ENCODE peak calls at places on chromosome 17, in eight cellular contexts. One of them, this sample, is unnamed.

GRCh38 chr17:52145496-52145895 is 13.0 kb downstream of the CA10 start:
- DNase-seq in heart right ventricle: no peak
- DNase-seq in astrocyte of the spinal cord: peak; percentile 62
- DNase-seq in head of caudate nucleus: no peak
- DNase-seq in activated CD4-positive, alpha-beta T cell treated with anti-CD3 and anti-CD28 coated beads for 48 hours: no peak
- DNase-seq in dorsolateral prefrontal cortex: no peak
- DNase-seq in WTC11: no peak
- DNase-seq in cerebellar cortex: no peak
- DNase-seq in this sample: peak; percentile 74

GRCh38 chr17:32157225-32157624 is 14.9 kb downstream of the RHOT1 start:
- DNase-seq in heart right ventricle: no peak
- DNase-seq in astrocyte of the spinal cord: peak; percentile 40
- DNase-seq in head of caudate nucleus: no peak
- DNase-seq in activated CD4-positive, alpha-beta T cell treated with anti-CD3 and anti-CD28 coated beads for 48 hours: no peak
- DNase-seq in dorsolateral prefrontal cortex: no peak
- DNase-seq in WTC11: no peak
- DNase-seq in cerebellar cortex: no peak
- DNase-seq in this sample: no peak

GRCh38 chr17:32536736-32537646 is 50.2 kb downstream of the CDK5R1 start:
- DNase-seq in heart right ventricle: no peak
- DNase-seq in astrocyte of the spinal cord: peak; percentile 46
- DNase-seq in head of caudate nucleus: no peak
- DNase-seq in activated CD4-positive, alpha-beta T cell treated with anti-CD3 and anti-CD28 coated beads for 48 hours: no peak
- DNase-seq in dorsolateral prefrontal cortex: no peak
- DNase-seq in WTC11: no peak
- DNase-seq in cerebellar cortex: no peak
- DNase-seq in this sample: peak; percentile 64

GRCh38 chr17:40562841-40563370 is 2.4 kb downstream of the CCR7 start:
- DNase-seq in heart right ventricle: no peak
- DNase-seq in astrocyte of the spinal cord: no peak
- DNase-seq in head of caudate nucleus: no peak
- DNase-seq in activated CD4-positive, alpha-beta T cell treated with anti-CD3 and anti-CD28 coated beads for 48 hours: no peak
- DNase-seq in dorsolateral prefrontal cortex: no peak
- DNase-seq in WTC11: no peak
- DNase-seq in cerebellar cortex: no peak
- DNase-seq in this sample: no peak

GRCh38 chr17:50934672-50935200 is 68.6 kb upstream of the TOB1 start:
- DNase-seq in heart right ventricle: no peak
- DNase-seq in astrocyte of the spinal cord: no peak
- DNase-seq in head of caudate nucleus: no peak
- DNase-seq in activated CD4-positive, alpha-beta T cell treated with anti-CD3 and anti-CD28 coated beads for 48 hours: no peak
- DNase-seq in dorsolateral prefrontal cortex: no peak
- DNase-seq in WTC11: no peak
- DNase-seq in cerebellar cortex: no peak
- DNase-seq in this sample: no peak

GRCh38 chr17:15973834-15974233 is 25.7 kb downstream of the ZSWIM7 start:
- DNase-seq in heart right ventricle: no peak
- DNase-seq in astrocyte of the spinal cord: no peak
- DNase-seq in head of caudate nucleus: no peak
- DNase-seq in activated CD4-positive, alpha-beta T cell treated with anti-CD3 and anti-CD28 coated beads for 48 hours: no peak
- DNase-seq in dorsolateral prefrontal cortex: no peak
- DNase-seq in WTC11: no peak
- DNase-seq in cerebellar cortex: no peak
- DNase-seq in this sample: no peak

GRCh38 chr17:671076-671762 is 43.4 kb downstream of the VPS53 start:
- DNase-seq in heart right ventricle: no peak
- DNase-seq in astrocyte of the spinal cord: no peak
- DNase-seq in head of caudate nucleus: no peak
- DNase-seq in activated CD4-positive, alpha-beta T cell treated with anti-CD3 and anti-CD28 coated beads for 48 hours: no peak
- DNase-seq in dorsolateral prefrontal cortex: no peak
- DNase-seq in WTC11: no peak
- DNase-seq in cerebellar cortex: no peak
- DNase-seq in this sample: no peak

GRCh38 chr17:7438050-7438614 is 1.2 kb upstream of the FGF11 start:
- DNase-seq in heart right ventricle: peak; percentile 74
- DNase-seq in astrocyte of the spinal cord: no peak
- DNase-seq in head of caudate nucleus: peak; percentile 71
- DNase-seq in activated CD4-positive, alpha-beta T cell treated with anti-CD3 and anti-CD28 coated beads for 48 hours: peak; percentile 76
- DNase-seq in dorsolateral prefrontal cortex: no peak
- DNase-seq in WTC11: peak; percentile 89
- DNase-seq in cerebellar cortex: peak; percentile 52
- DNase-seq in this sample: no peak

GRCh38 chr17:40168262-40168832 is 8.9 kb upstream of the RAPGEFL1 start:
- DNase-seq in heart right ventricle: peak; percentile 32
- DNase-seq in astrocyte of the spinal cord: peak; percentile 65
- DNase-seq in head of caudate nucleus: no peak
- DNase-seq in activated CD4-positive, alpha-beta T cell treated with anti-CD3 and anti-CD28 coated beads for 48 hours: peak; percentile 38
- DNase-seq in dorsolateral prefrontal cortex: no peak
- DNase-seq in WTC11: no peak
- DNase-seq in cerebellar cortex: peak; percentile 85
- DNase-seq in this sample: peak; percentile 60

GRCh38 chr17:74351552-74352210 is 10.0 kb downstream of the BTBD17 start:
- DNase-seq in heart right ventricle: no peak
- DNase-seq in astrocyte of the spinal cord: no peak
- DNase-seq in head of caudate nucleus: no peak
- DNase-seq in activated CD4-positive, alpha-beta T cell treated with anti-CD3 and anti-CD28 coated beads for 48 hours: peak; percentile 41
- DNase-seq in dorsolateral prefrontal cortex: no peak
- DNase-seq in WTC11: peak; percentile 66
- DNase-seq in cerebellar cortex: no peak
- DNase-seq in this sample: no peak

GRCh38 chr17:77475012-77475976 is 334.5 kb downstream of the SEC14L1 start:
- DNase-seq in heart right ventricle: no peak
- DNase-seq in astrocyte of the spinal cord: peak; percentile 95
- DNase-seq in head of caudate nucleus: no peak
- DNase-seq in activated CD4-positive, alpha-beta T cell treated with anti-CD3 and anti-CD28 coated beads for 48 hours: peak; percentile 81
- DNase-seq in dorsolateral prefrontal cortex: no peak
- DNase-seq in WTC11: no peak
- DNase-seq in cerebellar cortex: no peak
- DNase-seq in this sample: peak; percentile 53

GRCh38 chr17:76630151-76630550 is 13.4 kb downstream of the ST6GALNAC1 start:
- DNase-seq in heart right ventricle: no peak
- DNase-seq in astrocyte of the spinal cord: no peak
- DNase-seq in head of caudate nucleus: no peak
- DNase-seq in activated CD4-positive, alpha-beta T cell treated with anti-CD3 and anti-CD28 coated beads for 48 hours: no peak
- DNase-seq in dorsolateral prefrontal cortex: no peak
- DNase-seq in WTC11: peak; percentile 27
- DNase-seq in cerebellar cortex: no peak
- DNase-seq in this sample: no peak

GRCh38 chr17:64152428-64153125 is 22.6 kb upstream of the ERN1 start:
- DNase-seq in heart right ventricle: peak; percentile 43
- DNase-seq in astrocyte of the spinal cord: no peak
- DNase-seq in head of caudate nucleus: no peak
- DNase-seq in activated CD4-positive, alpha-beta T cell treated with anti-CD3 and anti-CD28 coated beads for 48 hours: no peak
- DNase-seq in dorsolateral prefrontal cortex: no peak
- DNase-seq in WTC11: no peak
- DNase-seq in cerebellar cortex: no peak
- DNase-seq in this sample: no peak

GRCh38 chr17:27319536-27320221 is 25.8 kb downstream of the WSB1 start:
- DNase-seq in heart right ventricle: peak; percentile 82
- DNase-seq in astrocyte of the spinal cord: peak; percentile 64
- DNase-seq in head of caudate nucleus: peak; percentile 44
- DNase-seq in activated CD4-positive, alpha-beta T cell treated with anti-CD3 and anti-CD28 coated beads for 48 hours: no peak
- DNase-seq in dorsolateral prefrontal cortex: peak; percentile 40
- DNase-seq in WTC11: no peak
- DNase-seq in cerebellar cortex: peak; percentile 89
- DNase-seq in this sample: no peak

GRCh38 chr17:51275381-51275780 is 15.0 kb downstream of the UTP18 start:
- DNase-seq in heart right ventricle: no peak
- DNase-seq in astrocyte of the spinal cord: peak; percentile 65
- DNase-seq in head of caudate nucleus: no peak
- DNase-seq in activated CD4-positive, alpha-beta T cell treated with anti-CD3 and anti-CD28 coated beads for 48 hours: no peak
- DNase-seq in dorsolateral prefrontal cortex: no peak
- DNase-seq in WTC11: no peak
- DNase-seq in cerebellar cortex: no peak
- DNase-seq in this sample: no peak

GRCh38 chr17:17001874-17002520 is 30.1 kb upstream of the TNFRSF13B start:
- DNase-seq in heart right ventricle: peak; percentile 70
- DNase-seq in astrocyte of the spinal cord: peak; percentile 60
- DNase-seq in head of caudate nucleus: peak; percentile 79
- DNase-seq in activated CD4-positive, alpha-beta T cell treated with anti-CD3 and anti-CD28 coated beads for 48 hours: peak; percentile 86
- DNase-seq in dorsolateral prefrontal cortex: peak; percentile 78
- DNase-seq in WTC11: peak; percentile 88
- DNase-seq in cerebellar cortex: peak; percentile 71
- DNase-seq in this sample: peak; percentile 68

GRCh38 chr17:79597040-79597439 is 13.8 kb downstream of the RBFOX3 start:
- DNase-seq in heart right ventricle: no peak
- DNase-seq in astrocyte of the spinal cord: no peak
- DNase-seq in head of caudate nucleus: no peak
- DNase-seq in activated CD4-positive, alpha-beta T cell treated with anti-CD3 and anti-CD28 coated beads for 48 hours: no peak
- DNase-seq in dorsolateral prefrontal cortex: no peak
- DNase-seq in WTC11: no peak
- DNase-seq in cerebellar cortex: no peak
- DNase-seq in this sample: no peak

GRCh38 chr17:74234482-74234881 is 21.1 kb downstream of the TTYH2 start:
- DNase-seq in heart right ventricle: no peak
- DNase-seq in astrocyte of the spinal cord: no peak
- DNase-seq in head of caudate nucleus: no peak
- DNase-seq in activated CD4-positive, alpha-beta T cell treated with anti-CD3 and anti-CD28 coated beads for 48 hours: no peak
- DNase-seq in dorsolateral prefrontal cortex: no peak
- DNase-seq in WTC11: no peak
- DNase-seq in cerebellar cortex: no peak
- DNase-seq in this sample: no peak

GRCh38 chr17:45262516-45263476 is 902 bp upstream of the SPATA32 start:
- DNase-seq in heart right ventricle: no peak
- DNase-seq in astrocyte of the spinal cord: peak; percentile 79
- DNase-seq in head of caudate nucleus: no peak
- DNase-seq in activated CD4-positive, alpha-beta T cell treated with anti-CD3 and anti-CD28 coated beads for 48 hours: no peak
- DNase-seq in dorsolateral prefrontal cortex: no peak
- DNase-seq in WTC11: no peak
- DNase-seq in cerebellar cortex: peak; percentile 38
- DNase-seq in this sample: no peak

GRCh38 chr17:82876149-82876548 is 36.3 kb upstream of the ZNF750 start:
- DNase-seq in heart right ventricle: no peak
- DNase-seq in astrocyte of the spinal cord: peak; percentile 24
- DNase-seq in head of caudate nucleus: no peak
- DNase-seq in activated CD4-positive, alpha-beta T cell treated with anti-CD3 and anti-CD28 coated beads for 48 hours: no peak
- DNase-seq in dorsolateral prefrontal cortex: no peak
- DNase-seq in WTC11: no peak
- DNase-seq in cerebellar cortex: no peak
- DNase-seq in this sample: no peak

GRCh38 chr17:56510554-56511342 is 82.8 kb upstream of the NOG start:
- DNase-seq in heart right ventricle: no peak
- DNase-seq in astrocyte of the spinal cord: no peak
- DNase-seq in head of caudate nucleus: no peak
- DNase-seq in activated CD4-positive, alpha-beta T cell treated with anti-CD3 and anti-CD28 coated beads for 48 hours: no peak
- DNase-seq in dorsolateral prefrontal cortex: no peak
- DNase-seq in WTC11: no peak
- DNase-seq in cerebellar cortex: no peak
- DNase-seq in this sample: no peak

GRCh38 chr17:32259596-32259995 is 6.0 kb upstream of the RHBDL3 start:
- DNase-seq in heart right ventricle: no peak
- DNase-seq in astrocyte of the spinal cord: peak; percentile 62
- DNase-seq in head of caudate nucleus: no peak
- DNase-seq in activated CD4-positive, alpha-beta T cell treated with anti-CD3 and anti-CD28 coated beads for 48 hours: no peak
- DNase-seq in dorsolateral prefrontal cortex: no peak
- DNase-seq in WTC11: no peak
- DNase-seq in cerebellar cortex: no peak
- DNase-seq in this sample: peak; percentile 50

GRCh38 chr17:28528329-28529011 is 22.3 kb downstream of the FOXN1 start:
- DNase-seq in heart right ventricle: no peak
- DNase-seq in astrocyte of the spinal cord: no peak
- DNase-seq in head of caudate nucleus: no peak
- DNase-seq in activated CD4-positive, alpha-beta T cell treated with anti-CD3 and anti-CD28 coated beads for 48 hours: no peak
- DNase-seq in dorsolateral prefrontal cortex: no peak
- DNase-seq in WTC11: no peak
- DNase-seq in cerebellar cortex: no peak
- DNase-seq in this sample: no peak

GRCh38 chr17:74892974-74893911 is at the start of gene FADS6:
- DNase-seq in heart right ventricle: no peak
- DNase-seq in astrocyte of the spinal cord: no peak
- DNase-seq in head of caudate nucleus: peak; percentile 41
- DNase-seq in activated CD4-positive, alpha-beta T cell treated with anti-CD3 and anti-CD28 coated beads for 48 hours: no peak
- DNase-seq in dorsolateral prefrontal cortex: no peak
- DNase-seq in WTC11: peak; percentile 41
- DNase-seq in cerebellar cortex: peak; percentile 27
- DNase-seq in this sample: no peak

GRCh38 chr17:41329279-41329925 is 13.9 kb upstream of the KRTAP17-1 start:
- DNase-seq in heart right ventricle: no peak
- DNase-seq in astrocyte of the spinal cord: peak; percentile 38
- DNase-seq in head of caudate nucleus: no peak
- DNase-seq in activated CD4-positive, alpha-beta T cell treated with anti-CD3 and anti-CD28 coated beads for 48 hours: peak; percentile 51
- DNase-seq in dorsolateral prefrontal cortex: no peak
- DNase-seq in WTC11: peak; percentile 76
- DNase-seq in cerebellar cortex: peak; percentile 22
- DNase-seq in this sample: peak; percentile 57

GRCh38 chr17:65074778-65075250 is 18.3 kb upstream of the GNA13 start:
- DNase-seq in heart right ventricle: peak; percentile 72
- DNase-seq in astrocyte of the spinal cord: no peak
- DNase-seq in head of caudate nucleus: peak; percentile 29
- DNase-seq in activated CD4-positive, alpha-beta T cell treated with anti-CD3 and anti-CD28 coated beads for 48 hours: no peak
- DNase-seq in dorsolateral prefrontal cortex: no peak
- DNase-seq in WTC11: no peak
- DNase-seq in cerebellar cortex: peak; percentile 87
- DNase-seq in this sample: no peak

GRCh38 chr17:41930009-41930832 is at the start of gene ODAD4:
- DNase-seq in heart right ventricle: peak; percentile 96
- DNase-seq in astrocyte of the spinal cord: peak; percentile 97
- DNase-seq in head of caudate nucleus: peak; percentile 94
- DNase-seq in activated CD4-positive, alpha-beta T cell treated with anti-CD3 and anti-CD28 coated beads for 48 hours: peak; percentile 98
- DNase-seq in dorsolateral prefrontal cortex: peak; percentile 94
- DNase-seq in WTC11: peak; percentile 95
- DNase-seq in cerebellar cortex: peak; percentile 97
- DNase-seq in this sample: peak; percentile 97

GRCh38 chr17:9671559-9671958 is 26.2 kb downstream of the USP43 start:
- DNase-seq in heart right ventricle: no peak
- DNase-seq in astrocyte of the spinal cord: no peak
- DNase-seq in head of caudate nucleus: no peak
- DNase-seq in activated CD4-positive, alpha-beta T cell treated with anti-CD3 and anti-CD28 coated beads for 48 hours: no peak
- DNase-seq in dorsolateral prefrontal cortex: no peak
- DNase-seq in WTC11: no peak
- DNase-seq in cerebellar cortex: no peak
- DNase-seq in this sample: no peak

GRCh38 chr17:39231587-39232551 is 6.1 kb upstream of the STAC2 start:
- DNase-seq in heart right ventricle: peak; percentile 29
- DNase-seq in astrocyte of the spinal cord: no peak
- DNase-seq in head of caudate nucleus: peak; percentile 65
- DNase-seq in activated CD4-positive, alpha-beta T cell treated with anti-CD3 and anti-CD28 coated beads for 48 hours: peak; percentile 66
- DNase-seq in dorsolateral prefrontal cortex: no peak
- DNase-seq in WTC11: peak; percentile 83
- DNase-seq in cerebellar cortex: no peak
- DNase-seq in this sample: no peak

GRCh38 chr17:17051791-17052461 is 9.7 kb downstream of the MPRIP start:
- DNase-seq in heart right ventricle: no peak
- DNase-seq in astrocyte of the spinal cord: no peak
- DNase-seq in head of caudate nucleus: no peak
- DNase-seq in activated CD4-positive, alpha-beta T cell treated with anti-CD3 and anti-CD28 coated beads for 48 hours: no peak
- DNase-seq in dorsolateral prefrontal cortex: no peak
- DNase-seq in WTC11: peak; percentile 8
- DNase-seq in cerebellar cortex: no peak
- DNase-seq in this sample: no peak

GRCh38 chr17:17849863-17850373 is 13.1 kb upstream of the SREBF1 start:
- DNase-seq in heart right ventricle: peak; percentile 64
- DNase-seq in astrocyte of the spinal cord: peak; percentile 83
- DNase-seq in head of caudate nucleus: peak; percentile 28
- DNase-seq in activated CD4-positive, alpha-beta T cell treated with anti-CD3 and anti-CD28 coated beads for 48 hours: peak; percentile 87
- DNase-seq in dorsolateral prefrontal cortex: no peak
- DNase-seq in WTC11: no peak
- DNase-seq in cerebellar cortex: no peak
- DNase-seq in this sample: peak; percentile 59

GRCh38 chr17:14144513-14144912 is 75.2 kb downstream of the COX10 start:
- DNase-seq in heart right ventricle: no peak
- DNase-seq in astrocyte of the spinal cord: no peak
- DNase-seq in head of caudate nucleus: no peak
- DNase-seq in activated CD4-positive, alpha-beta T cell treated with anti-CD3 and anti-CD28 coated beads for 48 hours: no peak
- DNase-seq in dorsolateral prefrontal cortex: no peak
- DNase-seq in WTC11: no peak
- DNase-seq in cerebellar cortex: no peak
- DNase-seq in this sample: no peak

GRCh38 chr17:55549140-55549539 is 37.9 kb upstream of the SMIM36 start:
- DNase-seq in heart right ventricle: no peak
- DNase-seq in astrocyte of the spinal cord: no peak
- DNase-seq in head of caudate nucleus: no peak
- DNase-seq in activated CD4-positive, alpha-beta T cell treated with anti-CD3 and anti-CD28 coated beads for 48 hours: no peak
- DNase-seq in dorsolateral prefrontal cortex: no peak
- DNase-seq in WTC11: no peak
- DNase-seq in cerebellar cortex: no peak
- DNase-seq in this sample: no peak

GRCh38 chr17:37488009-37488604 is 1.6 kb upstream of the DUSP14 start:
- DNase-seq in heart right ventricle: peak; percentile 38
- DNase-seq in astrocyte of the spinal cord: peak; percentile 95
- DNase-seq in head of caudate nucleus: no peak
- DNase-seq in activated CD4-positive, alpha-beta T cell treated with anti-CD3 and anti-CD28 coated beads for 48 hours: peak; percentile 15
- DNase-seq in dorsolateral prefrontal cortex: no peak
- DNase-seq in WTC11: no peak
- DNase-seq in cerebellar cortex: peak; percentile 38
- DNase-seq in this sample: peak; percentile 91